ENCODE peak calls at places on chromosomes 11 and 22, in five cellular contexts. Y is neuronal stem cell; T is left ventricle myocardium superior; K is ELR; G is stimulated activated CD4-positive, alpha-beta T cell treated with anti-CD3 and anti-CD28 coated beads, Interleukin-4, amount 100 ng/mL, for 48 hours. I is an unnamed sample.

GRCh38 chr11:72745511-72745910 is 6.7 kb downstream of the ARAP1 start:
- DNase-seq in Y (no peak), T (no peak), K (no peak), G (no peak), I (no peak)

GRCh38 chr22:29115682-29116313 is 43.0 kb downstream of the KREMEN1 start:
- DNase-seq in Y (no peak), T (no peak), K (no peak), G (no peak), I (no peak)

GRCh38 chr11:75577198-75577597 is 15.1 kb downstream of the SERPINH1 start:
- DNase-seq in Y (no peak), T (peak; percentile 77), K (peak; percentile 47), G (peak; percentile 42), I (peak; percentile 62)

GRCh38 chr11:82989628-82990404 is 81.9 kb downstream of the RAB30 start:
- DNase-seq in Y (peak; percentile 29), T (no peak), K (no peak), G (no peak), I (no peak)

GRCh38 chr11:87137711-87138110 is 100.0 kb downstream of the TMEM135 start:
- DNase-seq in Y (no peak), T (no peak), K (no peak), G (no peak), I (no peak)

GRCh38 chr11:66639066-66639813 is 737 bp downstream of the RBM4 start:
- DNase-seq in Y (no peak), T (no peak), K (peak; percentile 56), G (no peak), I (no peak)

GRCh38 chr22:41915035-41915782 is at the start of gene SHISA8:
- DNase-seq in Y (no peak), T (peak; percentile 73), K (peak; percentile 48), G (peak; percentile 36), I (peak; percentile 65)

GRCh38 chr11:71252434-71252781 is at the start of gene SHANK2:
- DNase-seq in Y (no peak), T (no peak), K (no peak), G (no peak), I (peak; percentile 16)

GRCh38 chr22:42275176-42275575 is 4.7 kb upstream of the TCF20 start:
- DNase-seq in Y (no peak), T (no peak), K (no peak), G (no peak), I (no peak)

GRCh38 chr22:25069758-25070461 is 117.4 kb downstream of the KIAA1671 start:
- DNase-seq in Y (no peak), T (no peak), K (no peak), G (no peak), I (peak; percentile 16)

GRCh38 chr11:77580712-77581337 is 8.9 kb upstream of the AQP11 start:
- DNase-seq in Y (peak; percentile 48), T (no peak), K (peak; percentile 72), G (peak; percentile 2), I (no peak)

GRCh38 chr11:60396790-60397189 is 531 bp downstream of the MS4A14 start:
- DNase-seq in Y (no peak), T (no peak), K (no peak), G (no peak), I (no peak)